ENCODE peak calls at places on chromosomes 1 and 21, in six cellular contexts. J, B, V, R, M and E are unnamed samples.
A peak's percentile ranks its signal among the peaks of the same experiment; 100 is the strongest.

GRCh38 chr1:160768295-160768657 is 27.7 kb upstream of the LY9 start:
- DNase-seq in V (no peak), J (peak; percentile 71), B (peak; percentile 29), R (no peak), M (peak; percentile 84), E (no peak)

GRCh38 chr1:199422206-199422605 is 605.3 kb upstream of the NR5A2 start:
- DNase-seq in R (peak; percentile 40), B (no peak), M (no peak), J (peak; percentile 44), V (peak; percentile 17), E (no peak)

GRCh38 chr1:205360166-205360565 is 3.4 kb upstream of the KLHDC8A start:
- DNase-seq in M (no peak), B (no peak), R (no peak), V (no peak), J (no peak), E (no peak)

GRCh38 chr1:82867781-82868180 is 1067.0 kb downstream of the ADGRL2 start:
- DNase-seq in J (no peak), R (no peak), B (no peak), M (no peak), V (no peak), E (no peak)

GRCh38 chr1:190679032-190679431 is 201.4 kb upstream of the BRINP3 start:
- DNase-seq in J (no peak), M (no peak), R (no peak), V (no peak), B (no peak), E (no peak)

GRCh38 chr1:176847052-176847451 is 317.5 kb downstream of the ASTN1 start:
- DNase-seq in V (no peak), J (no peak), M (no peak), R (no peak), B (no peak), E (no peak)

GRCh38 chr1:212980123-212980800 is 29.9 kb downstream of the VASH2 start:
- DNase-seq in M (no peak), B (no peak), R (no peak), J (peak; percentile 39), V (no peak), E (peak; percentile 52)

GRCh38 chr1:241413386-241413785 is 56.4 kb upstream of the RGS7 start:
- DNase-seq in M (no peak), B (no peak), J (no peak), V (no peak), R (no peak), E (no peak)

GRCh38 chr1:15833069-15833679 is 14.3 kb upstream of the SPEN start:
- DNase-seq in B (no peak), R (peak; percentile 47), M (no peak), V (no peak), J (no peak), E (no peak)

GRCh38 chr1:51916587-51917405 is 38.3 kb upstream of the NRDC start:
- DNase-seq in J (no peak), B (no peak), M (no peak), R (no peak), V (no peak), E (no peak)

GRCh38 chr1:177780096-177780700 is 189.7 kb downstream of the SEC16B start:
- DNase-seq in J (no peak), V (peak; percentile 36), B (peak; percentile 63), M (no peak), R (peak; percentile 32), E (no peak)

GRCh38 chr1:171438441-171438840 is 46.9 kb upstream of the PRRC2C start:
- DNase-seq in B (no peak), J (no peak), M (no peak), V (no peak), R (peak; percentile 81), E (no peak)

GRCh38 chr1:40979241-40980067 is at the start of gene CTPS1:
- DNase-seq in J (peak; percentile 94), V (peak; percentile 67), B (peak; percentile 84), R (peak; percentile 82), M (peak; percentile 59), E (peak; percentile 97)

GRCh38 chr1:226686440-226687436 is 52.3 kb downstream of the ITPKB start:
- DNase-seq in V (no peak), M (no peak), R (no peak), B (no peak), J (no peak), E (no peak)

GRCh38 chr21:42862774-42863503 is 16.4 kb downstream of the WDR4 start:
- DNase-seq in R (no peak), M (no peak), V (no peak), J (peak; percentile 61), B (no peak), E (no peak)

GRCh38 chr1:1169429-1170214 is 4.1 kb upstream of the TTLL10 start:
- DNase-seq in V (no peak), B (no peak), R (no peak), M (no peak), J (peak; percentile 13), E (no peak)

GRCh38 chr1:17270891-17271765 is 22.2 kb downstream of the PADI3 start:
- DNase-seq in B (no peak), R (no peak), M (no peak), J (no peak), V (no peak), E (no peak)

GRCh38 chr1:117587479-117588356 is 18.1 kb upstream of the TENT5C start:
- DNase-seq in J (no peak), R (no peak), V (no peak), M (no peak), B (no peak), E (no peak)

GRCh38 chr1:161131721-161132409 is 602 bp downstream of the DEDD start:
- DNase-seq in B (no peak), V (no peak), M (no peak), J (no peak), R (no peak), E (peak; percentile 26)

GRCh38 chr21:36044056-36044455 is 16.3 kb downstream of the SETD4 start:
- DNase-seq in J (no peak), R (no peak), V (no peak), B (no peak), M (no peak), E (no peak)

GRCh38 chr1:25519624-25520023 is 23.8 kb upstream of the LDLRAP1 start:
- DNase-seq in R (no peak), B (no peak), M (no peak), V (no peak), J (no peak), E (no peak)

GRCh38 chr21:37737497-37737896 is 178.8 kb downstream of the KCNJ6 start:
- DNase-seq in V (no peak), J (no peak), M (no peak), R (no peak), B (no peak), E (no peak)

GRCh38 chr21:37746849-37747248 is 169.4 kb downstream of the KCNJ6 start:
- DNase-seq in J (no peak), R (no peak), M (no peak), V (no peak), B (no peak), E (no peak)

GRCh38 chr21:37742115-37742514 is 174.1 kb downstream of the KCNJ6 start:
- DNase-seq in V (no peak), J (no peak), B (no peak), R (no peak), M (no peak), E (no peak)

GRCh38 chr21:37737996-37738395 is 178.3 kb downstream of the KCNJ6 start:
- DNase-seq in R (no peak), V (no peak), M (no peak), J (no peak), B (no peak), E (no peak)

GRCh38 chr21:37742532-37742931 is 173.7 kb downstream of the KCNJ6 start:
- DNase-seq in M (no peak), V (no peak), B (no peak), J (no peak), R (no peak), E (no peak)
- TF ChIP-seq ATF3 in M (no peak), V (no peak), B (no peak), J (no peak), R (no peak), E (no peak)

GRCh38 chr1:232589809-232590741 is 39.9 kb downstream of the SIPA1L2 start:
- DNase-seq in V (no peak), R (no peak), J (no peak), M (no peak), B (no peak), E (no peak)

GRCh38 chr1:232589111-232589808 is 40.7 kb downstream of the SIPA1L2 start:
- DNase-seq in V (no peak), J (no peak), M (no peak), R (no peak), B (no peak), E (no peak)

GRCh38 chr1:232587141-232588008 is 42.6 kb downstream of the SIPA1L2 start:
- DNase-seq in B (no peak), R (no peak), V (no peak), M (no peak), J (no peak), E (no peak)

GRCh38 chr1:232585486-232585885 is 44.4 kb downstream of the SIPA1L2 start:
- DNase-seq in R (no peak), B (no peak), J (no peak), V (no peak), M (no peak), E (no peak)

DNA sequence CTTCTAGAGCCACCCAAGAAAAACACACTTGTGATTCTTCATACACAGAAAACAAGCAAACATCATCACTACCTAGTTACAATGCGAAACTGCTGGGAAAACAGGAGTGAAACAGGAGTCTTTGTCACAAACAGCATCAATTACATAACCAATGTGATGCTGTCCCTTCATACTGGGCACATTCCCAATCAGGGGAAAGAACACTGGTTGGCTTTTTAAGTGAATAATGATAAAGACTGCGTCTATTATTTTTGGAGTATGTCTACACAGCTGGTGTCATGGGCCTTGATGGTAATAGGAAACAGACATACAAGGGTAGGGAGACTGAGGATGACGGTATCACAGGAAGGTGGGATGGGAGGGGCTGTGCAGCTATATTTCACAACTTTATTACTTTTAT is 43.3 kb downstream of the SIPA1L2 start:
- DNase-seq in R (no peak), M (no peak), V (no peak), J (no peak), B (no peak), E (no peak)
- TF ChIP-seq ATF3 in R (no peak), M (no peak), V (no peak), J (no peak), B (no peak), E (no peak)

DNA sequence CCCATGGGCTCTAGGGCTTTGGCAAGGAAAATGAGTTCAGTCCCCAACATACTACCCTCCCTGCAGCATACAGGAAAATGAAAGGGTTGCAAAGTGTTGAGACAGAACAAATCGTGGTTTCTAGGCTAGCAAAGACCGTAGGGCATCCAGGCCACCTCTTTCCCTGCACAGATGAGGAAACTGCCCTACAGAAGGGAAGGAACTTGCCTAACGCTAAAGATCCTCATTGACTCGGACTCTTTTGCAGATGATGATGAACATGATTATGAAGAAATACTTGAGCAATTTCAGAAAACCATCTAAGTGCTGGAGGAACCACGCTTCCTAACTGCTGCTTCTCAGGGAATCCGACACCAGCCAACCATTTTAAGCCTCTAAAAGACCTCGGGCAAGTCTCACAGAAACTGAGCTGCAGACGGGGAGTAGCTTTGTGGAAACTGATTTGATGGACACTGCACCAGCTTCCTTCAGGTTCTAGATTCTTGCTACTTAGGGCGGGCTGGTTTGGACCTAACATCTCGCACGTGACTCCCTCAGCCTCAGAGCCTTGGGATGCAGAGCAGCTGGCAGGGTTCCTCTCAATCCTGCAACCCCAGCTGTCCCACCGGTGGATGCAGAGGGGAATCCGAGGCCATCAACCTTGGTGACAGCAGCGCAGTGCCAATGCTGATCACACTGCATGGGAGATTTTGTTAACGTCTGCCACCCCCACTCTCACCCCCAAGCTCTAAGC is 13.4 kb downstream of the THEMIS2 start:
- DNase-seq in R (no peak), B (no peak), V (no peak), M (no peak), J (no peak), E (no peak)
- TF ChIP-seq ATF3 in R (no peak), B (no peak), V (no peak), M (no peak), J (no peak), E (no peak)

GRCh38 chr1:30901798-30902652 is 6.5 kb downstream of the SDC3 start:
- DNase-seq in R (no peak), M (no peak), J (no peak), V (no peak), B (peak; percentile 48), E (no peak)
- TF ChIP-seq ATF3 in R (no peak), M (no peak), J (no peak), V (no peak), B (no peak), E (no peak)